ENCODE peak calls at places on chromosomes 6 and 20, in five cellular contexts. I is tibial artery; W is naive thymus-derived CD4-positive, alpha-beta T cell; J is cardiac muscle cell; D is body of pancreas. S is an unnamed sample. For H3K36me3 and H3K4me1, the result is how much of the 10 kb centered on the place peaks cover.

GRCh38 chr20:43037605-43038309 is 151.9 kb downstream of the PTPRT start:
- DNase-seq in J (no peak), I (no peak), D (no peak), W (no peak), S (no peak)

GRCh38 chr6:159557046-159557445 is 136.0 kb downstream of the SOD2 start:
- DNase-seq in I (no peak), W (no peak), D (no peak), J (no peak), S (no peak)

GRCh38 chr20:32907886-32908285 is 49.2 kb downstream of the EFCAB8 start:
- DNase-seq in J (no peak), D (no peak), I (no peak), W (no peak), S (no peak)

GRCh38 chr6:49563006-49563886 is 12.8 kb downstream of the C6orf141 start:
- DNase-seq in J (no peak), W (no peak), I (no peak), D (no peak), S (no peak)

GRCh38 chr6:131652472-131652871 is 15.4 kb downstream of the ENPP3 start:
- DNase-seq in J (no peak), D (no peak), I (no peak), W (no peak), S (no peak)

GRCh38 chr6:47722178-47722577 is 23.8 kb downstream of the ADGRF4 start:
- DNase-seq in I (no peak), W (no peak), D (no peak), J (no peak), S (no peak)

GRCh38 chr20:62741701-62742491 is 33.3 kb downstream of the NTSR1 start:
- DNase-seq in W (no peak), J (no peak), I (peak), D (no peak), S (no peak)

GRCh38 chr20:61682998-61683681 is 382.5 kb downstream of the TAF4 start:
- DNase-seq in W (no peak), I (no peak), D (no peak), J (no peak), S (no peak)

GRCh38 chr6:136494710-136495109 is 55.5 kb downstream of the MAP7 start:
- DNase-seq in D (no peak), W (no peak), J (no peak), I (no peak), S (no peak)

GRCh38 chr6:94956910-94957309 is 620.4 kb upstream of the MANEA start:
- DNase-seq in D (no peak), I (no peak), W (no peak), J (no peak), S (no peak)

GRCh38 chr6:87993331-87993730 is 54.3 kb upstream of the SPACA1 start:
- DNase-seq in I (no peak), J (no peak), W (no peak), D (no peak), S (no peak)

GRCh38 chr6:85641522-85641915 is 1.2 kb downstream of the SYNCRIP start:
- DNase-seq in J (no peak), W (no peak), I (no peak), D (no peak), S (no peak)

GRCh38 chr20:8152183-8152582 is 20.1 kb downstream of the PLCB1 start:
- DNase-seq in D (no peak), J (peak), I (no peak), W (no peak), S (no peak)

GRCh38 chr20:50242863-50243609 is 52.4 kb downstream of the CEBPB start:
- DNase-seq in D (peak), W (no peak), J (peak), I (no peak), S (no peak)

GRCh38 chr20:49372095-49372734 is 94.4 kb upstream of the ZNFX1 start:
- DNase-seq in W (no peak), I (no peak), D (no peak), J (no peak), S (no peak)

GRCh38 chr20:1830240-1830639 is 65.0 kb upstream of the SIRPA start:
- DNase-seq in W (no peak), I (no peak), J (peak), D (peak), S (no peak)

GRCh38 chr6:12709116-12709515 is 7.5 kb upstream of the PHACTR1 start:
- DNase-seq in D (no peak), J (peak), I (no peak), W (no peak), S (no peak)

GRCh38 chr6:148523051-148523450 is 180.4 kb downstream of the SASH1 start:
- DNase-seq in I (no peak), J (peak), W (no peak), D (no peak), S (no peak)

GRCh38 chr6:12339808-12340487 is 49.8 kb downstream of the EDN1 start:
- DNase-seq in I (no peak), J (no peak), W (no peak), D (no peak), S (no peak)

GRCh38 chr20:23205221-23205620 is 119.1 kb upstream of the CD93 start:
- DNase-seq in I (no peak), D (no peak), W (no peak), J (no peak), S (no peak)

GRCh38 chr6:109713097-109713496 is 22.0 kb downstream of the FIG4 start:
- DNase-seq in J (no peak), W (no peak), I (no peak), D (no peak), S (no peak)

GRCh38 chr6:100160913-100161312 is 166.9 kb upstream of the MCHR2 start:
- DNase-seq in D (no peak), W (no peak), I (no peak), J (no peak), S (no peak)

GRCh38 chr6:116933488-116933887 is 56.4 kb downstream of the RFX6 start:
- DNase-seq in J (no peak), I (no peak), W (no peak), D (no peak), S (no peak)

GRCh38 chr6:166751051-166751595 is 124.1 kb upstream of the RPS6KA2 start:
- DNase-seq in J (no peak), W (peak), I (no peak), D (no peak), S (no peak)

GRCh38 chr6:53979468-53980067 is 131.7 kb upstream of the MLIP start:
- DNase-seq in D (no peak), W (peak), I (no peak), J (peak), S (no peak)

GRCh38 chr20:3863317-3863716 is 16.7 kb downstream of the MAVS start:
- DNase-seq in I (no peak), D (no peak), W (no peak), J (no peak), S (no peak)

GRCh38 chr20:3865887-3866407 is 19.3 kb downstream of the MAVS start:
- DNase-seq in I (no peak), J (no peak), D (no peak), W (no peak), S (no peak)

GRCh38 chr20:3865152-3865886 is 18.7 kb downstream of the MAVS start:
- DNase-seq in J (no peak), I (no peak), D (no peak), W (no peak), S (no peak)

GRCh38 chr20:3866464-3866863 is 19.8 kb downstream of the MAVS start:
- DNase-seq in I (no peak), W (no peak), D (no peak), J (no peak), S (no peak)

DNA sequence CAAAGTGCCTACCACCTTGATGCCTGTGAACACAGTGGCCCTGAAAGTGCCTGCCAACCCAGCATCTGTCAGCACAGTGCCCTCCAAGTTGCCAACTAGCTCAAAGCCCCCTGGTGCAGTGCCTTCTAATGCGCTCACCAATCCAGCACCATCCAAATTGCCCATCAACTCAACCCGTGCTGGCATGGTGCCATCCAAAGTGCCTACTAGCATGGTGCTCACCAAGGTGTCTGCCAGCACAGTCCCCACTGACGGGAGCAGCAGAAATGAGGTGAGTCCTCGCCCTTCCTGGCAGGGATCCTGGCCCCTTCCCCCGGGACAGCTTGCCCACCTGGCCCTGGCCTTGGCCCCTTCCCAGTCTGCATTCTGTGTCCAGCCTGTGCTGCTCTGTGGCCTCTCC is 17.9 kb downstream of the MAVS start:
- DNase-seq in W (no peak), D (no peak), J (no peak), I (no peak), S (no peak)
- H3K36me3 ChIP-seq in W (under half), D (under half), J (under half), I (half or more), S (half or more)

GRCh38 chr6:15340775-15341174 is 94.9 kb downstream of the JARID2 start:
- DNase-seq in J (no peak), I (no peak), D (no peak), W (peak), S (no peak)
- H3K4me1 ChIP-seq in J (under half), I (under half), D (under half), W (under half), S (under half)

DNA sequence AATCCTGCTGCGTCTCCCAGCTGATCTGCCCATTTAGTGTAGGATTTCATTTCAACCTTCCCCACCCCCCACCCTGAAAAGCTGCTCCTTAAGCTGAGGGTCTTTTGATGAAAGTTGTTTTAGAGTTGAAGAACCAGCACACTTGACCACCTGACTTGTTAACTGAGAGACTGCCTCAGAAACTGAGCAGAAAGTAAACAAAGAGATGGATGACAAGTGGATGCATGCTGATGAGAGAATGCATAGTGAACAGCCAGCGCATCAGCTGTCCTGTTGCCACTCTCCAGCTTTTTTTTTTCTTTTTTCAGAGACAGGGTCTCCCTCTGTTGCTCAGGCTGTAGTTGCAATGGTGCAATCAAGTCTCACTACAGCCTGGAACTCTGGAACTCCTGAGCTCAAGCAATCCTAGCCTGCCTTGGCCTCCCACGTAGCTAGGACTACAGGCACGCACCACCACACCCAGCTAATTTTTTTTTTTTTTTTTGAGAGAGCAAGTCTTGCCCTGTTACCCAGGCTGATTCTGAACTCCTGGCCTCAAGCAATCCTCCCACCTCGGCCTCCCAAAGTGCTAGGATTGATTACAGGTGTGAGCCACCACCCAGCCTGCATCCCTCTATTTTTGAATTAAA is 9.5 kb downstream of the RPL10A start:
- DNase-seq in I (no peak), W (no peak), J (no peak), D (no peak), S (no peak)
- H3K36me3 ChIP-seq in I (half or more), W (under half), J (under half), D (under half), S (under half)

DNA sequence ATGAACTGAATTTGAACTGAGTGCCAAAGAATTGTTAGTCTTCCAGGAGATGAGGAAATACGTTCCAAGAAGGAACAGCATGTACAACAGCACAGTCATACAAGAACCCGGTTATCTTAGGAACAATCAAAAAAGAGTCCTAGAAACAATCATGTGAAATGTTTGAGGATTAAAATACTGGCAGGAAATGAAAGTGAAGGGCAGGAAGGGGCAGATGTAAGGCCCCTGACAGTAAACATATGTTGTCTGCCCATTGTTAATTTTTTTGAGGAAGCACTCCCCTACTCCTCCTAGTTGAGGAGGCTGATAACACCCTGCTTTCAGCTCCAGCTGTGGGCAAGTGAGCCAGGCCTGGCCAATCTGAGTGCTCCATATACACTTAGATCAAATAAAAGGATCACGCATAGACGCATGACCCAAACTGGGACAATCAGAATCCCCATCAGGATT is 220.9 kb downstream of the HACE1 start:
- DNase-seq in J (peak), W (no peak), I (no peak), D (no peak), S (no peak)
- H3K4me1 ChIP-seq in J (under half), W (under half), I (under half), D (under half), S (under half)

GRCh38 chr20:63942250-63943006 is 13.8 kb downstream of the UCKL1 start:
- DNase-seq in W (peak), J (peak), I (peak), D (no peak), S (peak)
- H3K36me3 ChIP-seq in W (under half), J (under half), I (half or more), D (under half), S (under half)

DNA sequence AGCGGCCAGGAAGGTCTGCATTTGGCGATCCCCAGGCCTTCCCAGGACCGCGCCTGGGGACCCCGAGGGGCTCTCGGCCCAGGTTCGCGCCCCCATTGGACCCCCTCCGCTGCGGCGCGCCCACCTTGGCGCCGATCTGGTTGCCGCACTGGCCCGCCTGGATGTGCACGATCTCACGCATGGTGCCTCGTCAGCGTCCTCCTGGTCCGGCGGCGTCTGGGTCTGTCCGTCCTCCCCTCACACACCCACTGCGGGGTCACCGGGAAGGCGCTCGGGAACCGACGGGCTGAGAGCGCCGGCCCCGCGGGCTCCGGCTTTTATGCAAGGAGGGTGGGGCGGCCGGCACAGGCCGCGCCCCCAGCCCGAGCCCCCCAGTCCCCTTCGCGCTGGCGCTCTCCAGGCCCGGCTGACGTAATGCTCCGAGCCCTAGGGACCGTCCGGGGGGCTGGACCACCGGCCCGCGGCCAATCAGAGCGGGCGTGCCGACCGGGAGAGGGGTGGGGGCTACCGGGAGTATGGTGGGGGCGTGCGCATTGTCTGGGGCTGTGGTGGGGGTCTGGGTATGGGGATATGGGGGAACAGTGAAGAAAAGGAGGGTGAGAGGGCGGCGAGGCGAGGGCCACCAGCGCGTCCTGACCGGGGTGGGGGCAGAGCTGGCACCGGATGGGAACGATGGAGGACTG is at the start of gene TUBB2B:
- DNase-seq in J (no peak), I (no peak), W (no peak), D (no peak), S (no peak)
- H3K4me1 ChIP-seq in J (under half), I (half or more), W (under half), D (half or more), S (half or more)

DNA sequence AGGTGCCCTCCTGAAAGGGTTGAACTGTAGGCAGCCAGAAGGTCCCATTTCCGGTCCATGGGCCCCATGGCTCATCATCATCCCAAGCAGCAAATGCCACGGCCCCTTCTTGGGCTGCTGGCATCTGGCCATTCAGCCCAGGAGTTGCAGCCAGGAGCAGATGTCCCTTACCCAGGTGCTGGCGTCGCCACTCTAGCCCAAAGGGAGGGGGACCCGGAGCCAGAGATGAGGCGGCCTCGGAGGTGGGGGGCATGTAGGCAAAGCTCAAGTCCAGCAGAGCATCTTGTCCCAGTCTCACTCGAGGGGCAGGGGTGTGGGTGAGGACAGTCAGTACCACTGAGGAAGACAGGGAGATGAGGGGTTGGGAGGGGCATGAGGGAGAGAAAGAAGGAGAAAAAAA is 6.3 kb upstream of the RGL2 start:
- DNase-seq in I (no peak), W (no peak), D (no peak), J (no peak), S (no peak)
- H3K36me3 ChIP-seq in I (under half), W (under half), D (under half), J (under half), S (half or more)

DNA sequence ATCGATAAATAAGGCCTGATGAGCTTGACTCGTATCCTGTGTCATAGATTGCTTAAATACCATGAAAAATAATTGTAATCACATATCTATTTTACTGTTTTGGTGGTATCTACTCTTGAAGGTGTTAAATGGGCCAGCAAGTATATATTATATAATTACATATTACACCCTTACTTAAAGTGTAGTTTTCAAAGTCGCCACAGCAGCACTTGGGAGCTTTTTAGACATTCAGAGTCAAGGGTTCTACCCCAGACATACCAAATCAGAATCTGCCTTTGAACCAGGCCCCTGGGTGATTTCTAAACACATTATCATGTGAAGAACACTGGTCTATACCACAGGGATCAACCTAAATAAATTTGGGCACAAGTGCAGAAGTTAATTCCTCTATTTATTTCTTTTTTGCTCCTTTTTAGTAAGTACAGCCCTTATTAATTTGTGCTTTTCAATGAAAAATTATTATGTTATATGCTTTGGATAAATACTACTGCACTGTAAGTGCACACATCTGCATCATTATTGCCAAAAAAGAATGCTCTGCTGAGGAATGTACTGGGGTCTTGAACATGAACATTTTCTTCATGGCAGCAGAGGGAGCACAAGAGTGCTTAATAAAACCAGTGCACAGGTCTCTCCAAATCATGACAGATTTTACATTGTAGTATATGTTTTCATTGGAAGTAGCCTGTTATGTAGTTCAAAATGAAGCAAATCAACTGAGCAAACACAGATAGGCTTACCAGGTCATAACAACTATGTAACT is 3.1 kb upstream of the ATXN1 start:
- DNase-seq in J (peak), I (no peak), D (no peak), W (peak), S (peak)
- H3K4me1 ChIP-seq in J (under half), I (half or more), D (under half), W (under half), S (half or more)

GRCh38 chr6:158021814-158022748 is 40.4 kb downstream of the SYNJ2 start:
- DNase-seq in J (no peak), I (no peak), W (no peak), D (no peak), S (no peak)

GRCh38 chr6:158021376-158021775 is 39.7 kb downstream of the SYNJ2 start:
- DNase-seq in W (no peak), I (no peak), D (no peak), J (no peak), S (no peak)

GRCh38 chr6:158024566-158025297 is 43.1 kb downstream of the SYNJ2 start:
- DNase-seq in J (no peak), D (no peak), I (no peak), W (no peak), S (no peak)

GRCh38 chr6:158023597-158023939 is 41.9 kb downstream of the SYNJ2 start:
- DNase-seq in I (no peak), D (no peak), J (no peak), W (no peak), S (no peak)

DNA sequence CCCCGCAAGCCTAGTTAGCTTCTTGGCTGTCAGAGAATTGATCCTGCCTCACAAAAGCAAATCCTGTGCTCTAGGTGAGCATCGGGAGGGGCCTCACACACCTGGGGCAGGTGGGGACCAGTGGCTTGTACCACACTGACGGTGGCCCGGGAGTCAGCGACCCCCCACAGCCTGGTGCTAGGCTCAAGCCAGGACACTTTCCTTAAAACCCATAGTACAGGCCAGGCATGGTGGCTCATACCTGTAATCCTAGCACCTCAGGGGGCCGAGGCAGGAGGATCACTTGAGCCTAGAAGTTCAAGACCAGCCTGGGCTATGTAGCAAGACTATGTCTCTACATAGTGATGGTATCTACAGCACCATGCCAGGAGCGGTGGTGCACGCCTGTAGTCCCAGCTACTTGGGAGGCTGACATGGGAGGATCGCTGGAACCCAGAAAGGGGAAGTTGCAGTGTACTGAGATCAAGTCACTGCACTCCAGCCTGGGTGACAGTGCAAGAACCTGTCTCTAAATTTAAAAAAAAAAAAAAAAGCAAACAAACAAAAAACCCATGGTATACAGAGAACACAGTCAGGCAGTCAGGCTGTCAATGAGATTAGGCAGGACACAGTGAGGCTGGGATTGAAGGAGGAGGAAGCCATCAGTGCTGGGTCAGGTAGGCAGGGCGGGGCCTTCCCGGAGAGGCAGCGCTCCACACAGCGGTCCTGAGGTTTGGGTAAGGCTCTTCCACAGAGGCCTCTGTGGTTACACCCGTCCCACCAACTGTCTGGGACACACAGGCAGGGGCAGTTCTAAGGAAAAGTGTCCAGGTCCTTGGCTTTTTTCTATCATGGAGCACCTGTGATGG is 41.3 kb downstream of the SYNJ2 start:
- DNase-seq in I (no peak), W (no peak), J (no peak), D (no peak), S (no peak)
- H3K36me3 ChIP-seq in I (under half), W (under half), J (under half), D (under half), S (under half)